ENCODE peak calls at places on chromosome 17, in six cellular contexts. E is gastrocnemius medialis; H is activated naive CD8-positive, alpha-beta T cell treated with anti-CD3 and anti-CD28 coated beads for 36 hours; G is foreskin fibroblast; D is OCI-LY7; P is EL. N is an unnamed sample.

GRCh38 chr17:19986941-19987714 is 9.5 kb upstream of the AKAP10 start:
- DNase-seq in G (no peak), D (no peak), P (no peak), H (no peak), E (no peak), N (no peak)

GRCh38 chr17:5672815-5673430 is 88.6 kb upstream of the NLRP1 start:
- DNase-seq in G (no peak), H (no peak), P (no peak), E (no peak), D (no peak), N (no peak)

GRCh38 chr17:44200478-44201155 is 933 bp upstream of the ATXN7L3 start:
- DNase-seq in G (no peak), D (peak), H (no peak), E (no peak), P (no peak), N (no peak)

GRCh38 chr17:51050291-51051033 is 70.2 kb downstream of the SPAG9 start:
- DNase-seq in G (no peak), E (no peak), P (no peak), H (no peak), D (peak), N (no peak)

GRCh38 chr17:16880121-16880842 is 91.6 kb downstream of the TNFRSF13B start:
- DNase-seq in E (no peak), H (no peak), P (no peak), D (no peak), G (no peak), N (peak)

GRCh38 chr17:78608804-78609186 is 31.6 kb upstream of the DNAH17 start:
- DNase-seq in E (no peak), H (no peak), P (no peak), D (no peak), G (no peak), N (no peak)

GRCh38 chr17:65297384-65297783 is 160.2 kb downstream of the RGS9 start:
- DNase-seq in G (peak), D (no peak), P (peak), E (no peak), H (no peak), N (no peak)

GRCh38 chr17:66165537-66166123 is 26.3 kb downstream of the CEP112 start:
- DNase-seq in E (no peak), G (peak), P (peak), D (peak), H (no peak), N (no peak)

GRCh38 chr17:46193246-46193625 is at the start of gene KANSL1:
- DNase-seq in D (peak), H (peak), P (peak), G (peak), E (peak), N (peak)

GRCh38 chr17:74098378-74099024 is 105.0 kb upstream of the RPL38 start:
- DNase-seq in H (no peak), P (no peak), D (no peak), G (no peak), E (no peak), N (no peak)

GRCh38 chr17:4693416-4693815 is 10.5 kb downstream of the PELP1 start:
- DNase-seq in P (no peak), E (no peak), H (no peak), G (no peak), D (no peak), N (no peak)

GRCh38 chr17:850828-851759 is 68.9 kb downstream of the MRM3 start:
- DNase-seq in P (peak), G (peak), D (no peak), E (peak), H (no peak), N (no peak)

GRCh38 chr17:7839890-7840260 is 5.9 kb downstream of the KDM6B start:
- DNase-seq in H (peak), D (peak), G (peak), E (peak), P (peak), N (peak)

GRCh38 chr17:19948100-19948943 is 29.3 kb downstream of the AKAP10 start:
- DNase-seq in P (no peak), E (no peak), G (no peak), H (no peak), D (no peak), N (no peak)

GRCh38 chr17:15885770-15886169 is 59.2 kb upstream of the ADORA2B start:
- DNase-seq in G (no peak), P (no peak), D (no peak), E (no peak), H (no peak), N (no peak)

GRCh38 chr17:38587956-38588771 is 17.6 kb downstream of the SRCIN1 start:
- DNase-seq in G (no peak), P (no peak), D (peak), E (no peak), H (no peak), N (no peak)

GRCh38 chr17:39605492-39606433 is 2.0 kb downstream of the NEUROD2 start:
- DNase-seq in E (no peak), P (no peak), H (no peak), G (peak), D (no peak), N (no peak)

GRCh38 chr17:33901085-33901484 is 354.0 kb upstream of the CCL2 start:
- DNase-seq in E (no peak), G (no peak), P (no peak), D (no peak), H (no peak), N (no peak)

GRCh38 chr17:28928061-28928460 is 23.3 kb downstream of the PHF12 start:
- DNase-seq in G (no peak), E (no peak), H (peak), D (no peak), P (peak), N (no peak)

GRCh38 chr17:57092779-57093178 is 7.7 kb downstream of the AKAP1 start:
- DNase-seq in P (no peak), G (no peak), H (no peak), E (peak), D (no peak), N (no peak)

GRCh38 chr17:50331085-50331791 is 14.7 kb upstream of the XYLT2 start:
- DNase-seq in E (no peak), D (no peak), G (peak), H (no peak), P (peak), N (no peak)

GRCh38 chr17:49197346-49197998 is 12.9 kb downstream of the GNGT2 start:
- DNase-seq in G (peak), E (no peak), H (no peak), D (no peak), P (peak), N (no peak)

GRCh38 chr17:6244796-6245195 is 174.6 kb downstream of the WSCD1 start:
- DNase-seq in D (no peak), E (no peak), G (no peak), H (no peak), P (no peak), N (no peak)

GRCh38 chr17:41486809-41487530 is 2.7 kb downstream of the KRT36 start:
- DNase-seq in E (no peak), D (peak), P (no peak), H (peak), G (no peak), N (no peak)

GRCh38 chr17:1908699-1909309 is 79.0 kb downstream of the RPA1 start:
- DNase-seq in D (peak), H (peak), P (peak), E (peak), G (peak), N (peak)

GRCh38 chr17:5209396-5209795 is 17.7 kb upstream of the ZNF594 start:
- DNase-seq in E (no peak), P (peak), G (peak), H (no peak), D (no peak), N (no peak)

GRCh38 chr17:62781356-62781755 is 26.8 kb downstream of the MARCHF10 start:
- DNase-seq in H (no peak), D (no peak), P (peak), E (no peak), G (peak), N (no peak)

N was measured in lower leg skin.